ENCODE peak calls at places on chromosomes 11 and 22, in six cellular contexts. V, N, D, I, T and H are unnamed samples.

GRCh38 chr11:117443269-117444186 is 115.9 kb downstream of the CEP164 start:
- DNase-seq in V (no peak), N (no peak), D (peak), I (peak), T (no peak), H (peak)

GRCh38 chr11:112162761-112163669 is 879 bp downstream of the IL18 start:
- DNase-seq in V (no peak), N (peak), D (no peak), I (no peak), T (no peak), H (no peak)

GRCh38 chr11:67111261-67111660 is 7.8 kb upstream of the KDM2A start:
- DNase-seq in V (no peak), N (no peak), D (no peak), I (no peak), T (no peak), H (no peak)

GRCh38 chr22:47357086-47357485 is 594.6 kb downstream of the TBC1D22A start:
- DNase-seq in V (no peak), N (no peak), D (no peak), I (no peak), T (no peak), H (no peak)

GRCh38 chr11:58742981-58743880 is 11.5 kb upstream of the GLYAT start:
- DNase-seq in V (no peak), N (no peak), D (no peak), I (no peak), T (no peak), H (no peak)

GRCh38 chr11:4565371-4565770 is 16.2 kb upstream of the OR52I2 start:
- DNase-seq in V (no peak), N (no peak), D (no peak), I (no peak), T (no peak), H (no peak)

GRCh38 chr22:45162531-45162930 is 1.2 kb upstream of the NUP50 start:
- DNase-seq in V (no peak), N (peak), D (peak), I (peak), T (no peak), H (no peak)

GRCh38 chr11:1670928-1671371 is 26.0 kb upstream of the KRTAP5-6 start:
- DNase-seq in V (no peak), N (no peak), D (no peak), I (no peak), T (no peak), H (no peak)

GRCh38 chr11:34331329-34331728 is 26.5 kb downstream of the ABTB2 start:
- DNase-seq in V (peak), N (peak), D (peak), I (no peak), T (no peak), H (peak)